ENCODE peak calls at places on chromosomes 7 and 10, in six cellular contexts. F is substantia nigra, Y is HCEC 1CT, Q is mesenchymal stem cell, K is nephron progenitor cell, N is psoas muscle. C is an unnamed sample.

GRCh38 chr10:70682920-70683600 is 10.8 kb downstream of the ADAMTS14 start:
- DNase-seq in F (no peak), Y (no peak), Q (no peak), K (no peak), N (no peak), C (no peak)

GRCh38 chr7:47586925-47587324 is 5.0 kb upstream of the TNS3 start:
- DNase-seq in F (no peak), Y (no peak), Q (no peak), K (no peak), N (no peak), C (no peak)

GRCh38 chr7:22445871-22446270 is 54.1 kb downstream of the STEAP1B start:
- DNase-seq in F (no peak), Y (no peak), Q (no peak), K (no peak), N (no peak), C (no peak)

GRCh38 chr7:50717186-50717585 is 65.5 kb downstream of the GRB10 start:
- DNase-seq in F (no peak), Y (no peak), Q (no peak), K (no peak), N (no peak), C (no peak)

GRCh38 chr7:39534599-39534998 is 31.6 kb upstream of the YAE1 start:
- DNase-seq in F (no peak), Y (no peak), Q (no peak), K (no peak), N (no peak), C (no peak)

GRCh38 chr10:123562811-123563580 is 103.2 kb upstream of the GPR26 start:
- DNase-seq in F (no peak), Y (no peak), Q (no peak), K (no peak), N (no peak), C (no peak)

GRCh38 chr10:92323079-92323478 is 32.1 kb downstream of the MARCHF5 start:
- DNase-seq in F (no peak), Y (no peak), Q (no peak), K (no peak), N (no peak), C (no peak)

GRCh38 chr7:108079291-108080057 is 50.7 kb downstream of the LAMB4 start:
- DNase-seq in F (no peak), Y (peak; percentile 95), Q (peak; percentile 85), K (no peak), N (no peak), C (no peak)

GRCh38 chr10:132113766-132114365 is 48.1 kb downstream of the JAKMIP3 start:
- DNase-seq in F (peak; percentile 66), Y (no peak), Q (no peak), K (peak; percentile 0), N (no peak), C (no peak)

GRCh38 chr7:139367438-139368155 is 7.9 kb downstream of the LUC7L2 start:
- DNase-seq in F (no peak), Y (no peak), Q (no peak), K (no peak), N (no peak), C (no peak)

GRCh38 chr7:13778967-13779366 is 210.5 kb downstream of the ETV1 start:
- DNase-seq in F (no peak), Y (peak; percentile 62), Q (peak; percentile 40), K (no peak), N (no peak), C (no peak)

GRCh38 chr7:6232534-6232933 is 39.9 kb downstream of the CYTH3 start:
- DNase-seq in F (no peak), Y (no peak), Q (no peak), K (no peak), N (no peak), C (no peak)

GRCh38 chr10:61487506-61487905 is 34.3 kb upstream of the TMEM26 start:
- DNase-seq in F (no peak), Y (peak; percentile 63), Q (peak; percentile 45), K (no peak), N (no peak), C (no peak)

GRCh38 chr7:149209518-149210269 is 14.3 kb downstream of the ZNF282 start:
- DNase-seq in F (peak; percentile 16), Y (peak; percentile 82), Q (peak; percentile 78), K (peak; percentile 60), N (peak; percentile 48), C (no peak)

GRCh38 chr7:30513762-30514161 is 9.1 kb upstream of the GGCT start:
- DNase-seq in F (no peak), Y (no peak), Q (no peak), K (no peak), N (no peak), C (no peak)

GRCh38 chr7:132354527-132354926 is 221.7 kb downstream of the PLXNA4 start:
- DNase-seq in F (no peak), Y (no peak), Q (no peak), K (no peak), N (no peak), C (no peak)

GRCh38 chr7:87007063-87007462 is 52.4 kb downstream of the ELAPOR2 start:
- DNase-seq in F (no peak), Y (no peak), Q (no peak), K (no peak), N (no peak), C (no peak)

GRCh38 chr10:26697163-26697921 is at the start of gene PDSS1:
- DNase-seq in F (peak; percentile 84), Y (peak; percentile 66), Q (peak; percentile 71), K (peak; percentile 75), N (peak; percentile 86), C (no peak)

GRCh38 chr10:84632866-84633265 is 304.5 kb downstream of the CCSER2 start:
- DNase-seq in F (no peak), Y (no peak), Q (no peak), K (no peak), N (no peak), C (no peak)

GRCh38 chr10:56586391-56586790 is 225.3 kb upstream of the ZWINT start:
- DNase-seq in F (no peak), Y (no peak), Q (no peak), K (no peak), N (no peak), C (no peak)

GRCh38 chr7:6262206-6262605 is 10.2 kb downstream of the CYTH3 start:
- DNase-seq in F (no peak), Y (no peak), Q (no peak), K (no peak), N (no peak), C (no peak)

C was measured in thoracic aorta.